ENCODE peak calls at places on chromosome 6, in four cellular contexts. E, T, F and Y are unnamed samples.

GRCh38 chr6:19757036-19757435 is 80.1 kb upstream of the ID4 start:
- DNase-seq in E (no peak), T (peak), F (peak), Y (no peak)

GRCh38 chr6:165636415-165637048 is 26.5 kb downstream of the PDE10A start:
- DNase-seq in E (no peak), T (no peak), F (peak), Y (no peak)

GRCh38 chr6:46948699-46949098 is 27.0 kb upstream of the ADGRF5 start:
- DNase-seq in E (no peak), T (no peak), F (no peak), Y (no peak)

GRCh38 chr6:24854077-24854670 is 55.5 kb upstream of the ARMH2 start:
- DNase-seq in E (no peak), T (no peak), F (peak), Y (no peak)

GRCh38 chr6:56607111-56607752 is 35.5 kb downstream of the DST start:
- DNase-seq in E (no peak), T (no peak), F (no peak), Y (no peak)

GRCh38 chr6:135701426-135701825 is 150.1 kb upstream of the PDE7B start:
- DNase-seq in E (no peak), T (no peak), F (no peak), Y (peak)

GRCh38 chr6:25703005-25703404 is 51.0 kb downstream of the SCGN start:
- DNase-seq in E (no peak), T (no peak), F (no peak), Y (no peak)

GRCh38 chr6:112665815-112666214 is 318.7 kb downstream of the RFPL4B start:
- DNase-seq in E (no peak), T (no peak), F (no peak), Y (no peak)

GRCh38 chr6:38370653-38371311 is 268.9 kb downstream of the BTBD9 start:
- DNase-seq in E (no peak), T (no peak), F (no peak), Y (no peak)

GRCh38 chr6:155936127-155936526 is 480.5 kb upstream of the NOX3 start:
- DNase-seq in E (no peak), T (no peak), F (no peak), Y (no peak)

GRCh38 chr6:93992976-93993375 is 573.6 kb upstream of the EPHA7 start:
- DNase-seq in E (no peak), T (no peak), F (no peak), Y (no peak)

GRCh38 chr6:42368156-42368555 is 83.6 kb downstream of the TRERF1 start:
- DNase-seq in E (peak), T (no peak), F (no peak), Y (no peak)

GRCh38 chr6:33123732-33124524 is 48.1 kb downstream of the HLA-DPB1 start:
- DNase-seq in E (no peak), T (peak), F (no peak), Y (no peak)

GRCh38 chr6:32790306-32790705 is 26.5 kb downstream of the HLA-DOB start:
- DNase-seq in E (no peak), T (peak), F (no peak), Y (no peak)

GRCh38 chr6:163320402-163320801 is 94.1 kb upstream of the QKI start:
- DNase-seq in E (no peak), T (no peak), F (no peak), Y (no peak)

GRCh38 chr6:39791311-39791710 is 865 bp upstream of the DAAM2 start:
- DNase-seq in E (no peak), T (no peak), F (no peak), Y (no peak)

GRCh38 chr6:166721576-166721975 is 94.5 kb upstream of the RPS6KA2 start:
- DNase-seq in E (no peak), T (no peak), F (no peak), Y (no peak)

GRCh38 chr6:136753624-136754023 is 38.7 kb downstream of the MAP3K5 start:
- DNase-seq in E (no peak), T (peak), F (no peak), Y (no peak)